ENCODE peak calls at places on chromosomes 1 and 21, in six cellular contexts. One of them, this sample, is unnamed.

GRCh38 chr1:99644302-99645004 is 1.5 kb upstream of the PALMD start:
- DNase-seq in GM13976: no peak
- DNase-seq in CD4-positive, alpha-beta T cell: no peak
- DNase-seq in lower leg skin: no peak
- DNase-seq in left ventricle myocardium inferior: no peak
- DNase-seq in GM06990: no peak
- DNase-seq in this sample: peak; percentile 30

GRCh38 chr1:165424454-165425283 is 20.3 kb downstream of the RXRG start:
- DNase-seq in GM13976: no peak
- DNase-seq in CD4-positive, alpha-beta T cell: no peak
- DNase-seq in lower leg skin: no peak
- DNase-seq in left ventricle myocardium inferior: peak; percentile 33
- DNase-seq in GM06990: no peak
- DNase-seq in this sample: no peak

GRCh38 chr1:205576805-205577761 is 54.7 kb downstream of the ELK4 start:
- DNase-seq in GM13976: no peak
- DNase-seq in CD4-positive, alpha-beta T cell: peak; percentile 16
- DNase-seq in lower leg skin: no peak
- DNase-seq in left ventricle myocardium inferior: no peak
- DNase-seq in GM06990: no peak
- DNase-seq in this sample: no peak

GRCh38 chr1:203126151-203126865 is 1.2 kb upstream of the ADORA1 start:
- DNase-seq in GM13976: no peak
- DNase-seq in CD4-positive, alpha-beta T cell: peak; percentile 21
- DNase-seq in lower leg skin: no peak
- DNase-seq in left ventricle myocardium inferior: no peak
- DNase-seq in GM06990: no peak
- DNase-seq in this sample: peak; percentile 15

GRCh38 chr1:193066606-193067005 is 7.2 kb downstream of the RO60 start:
- DNase-seq in GM13976: no peak
- DNase-seq in CD4-positive, alpha-beta T cell: no peak
- DNase-seq in lower leg skin: no peak
- DNase-seq in left ventricle myocardium inferior: no peak
- DNase-seq in GM06990: no peak
- DNase-seq in this sample: no peak

GRCh38 chr1:47409311-47410085 is 6.6 kb upstream of the FOXE3 start:
- DNase-seq in GM13976: no peak
- DNase-seq in CD4-positive, alpha-beta T cell: no peak
- DNase-seq in lower leg skin: peak; percentile 40
- DNase-seq in left ventricle myocardium inferior: no peak
- DNase-seq in GM06990: no peak
- DNase-seq in this sample: peak; percentile 90

GRCh38 chr1:26408604-26409003 is 2.0 kb upstream of the LIN28A start:
- DNase-seq in GM13976: peak; percentile 80
- DNase-seq in CD4-positive, alpha-beta T cell: peak; percentile 84
- DNase-seq in lower leg skin: peak; percentile 58
- DNase-seq in left ventricle myocardium inferior: peak; percentile 61
- DNase-seq in GM06990: peak; percentile 30
- DNase-seq in this sample: peak; percentile 50

GRCh38 chr1:34050711-34051485 is 114.1 kb downstream of the CSMD2 start:
- DNase-seq in GM13976: no peak
- DNase-seq in CD4-positive, alpha-beta T cell: no peak
- DNase-seq in lower leg skin: no peak
- DNase-seq in left ventricle myocardium inferior: no peak
- DNase-seq in GM06990: no peak
- DNase-seq in this sample: no peak

GRCh38 chr1:21149862-21150432 is 26.8 kb downstream of the EIF4G3 start:
- DNase-seq in GM13976: no peak
- DNase-seq in CD4-positive, alpha-beta T cell: no peak
- DNase-seq in lower leg skin: no peak
- DNase-seq in left ventricle myocardium inferior: no peak
- DNase-seq in GM06990: no peak
- DNase-seq in this sample: peak; percentile 79

GRCh38 chr1:194512957-194513356 is 1326.5 kb upstream of the B3GALT2 start:
- DNase-seq in GM13976: no peak
- DNase-seq in CD4-positive, alpha-beta T cell: no peak
- DNase-seq in lower leg skin: no peak
- DNase-seq in left ventricle myocardium inferior: no peak
- DNase-seq in GM06990: no peak
- DNase-seq in this sample: no peak

GRCh38 chr1:224502459-224503160 is 68.0 kb upstream of the WDR26 start:
- DNase-seq in GM13976: no peak
- DNase-seq in CD4-positive, alpha-beta T cell: no peak
- DNase-seq in lower leg skin: no peak
- DNase-seq in left ventricle myocardium inferior: no peak
- DNase-seq in GM06990: no peak
- DNase-seq in this sample: peak; percentile 46

GRCh38 chr1:224504642-224505041 is 70.0 kb upstream of the WDR26 start:
- DNase-seq in GM13976: no peak
- DNase-seq in CD4-positive, alpha-beta T cell: no peak
- DNase-seq in lower leg skin: no peak
- DNase-seq in left ventricle myocardium inferior: no peak
- DNase-seq in GM06990: no peak
- DNase-seq in this sample: no peak

GRCh38 chr1:224505454-224506093 is 71.0 kb upstream of the WDR26 start:
- DNase-seq in GM13976: no peak
- DNase-seq in CD4-positive, alpha-beta T cell: no peak
- DNase-seq in lower leg skin: no peak
- DNase-seq in left ventricle myocardium inferior: no peak
- DNase-seq in GM06990: no peak
- DNase-seq in this sample: no peak

GRCh38 chr1:224501836-224502235 is 67.2 kb upstream of the WDR26 start:
- DNase-seq in GM13976: no peak
- DNase-seq in CD4-positive, alpha-beta T cell: no peak
- DNase-seq in lower leg skin: no peak
- DNase-seq in left ventricle myocardium inferior: no peak
- DNase-seq in GM06990: no peak
- DNase-seq in this sample: no peak

GRCh38 chr1:224503161-224504118 is 68.8 kb upstream of the WDR26 start:
- DNase-seq in GM13976: peak; percentile 90
- DNase-seq in CD4-positive, alpha-beta T cell: no peak
- DNase-seq in lower leg skin: peak; percentile 93
- DNase-seq in left ventricle myocardium inferior: peak; percentile 94
- DNase-seq in GM06990: peak; percentile 80
- DNase-seq in this sample: peak; percentile 96
- TF ChIP-seq CTCF in GM13976: no peak
- TF ChIP-seq CTCF in CD4-positive, alpha-beta T cell: no peak
- TF ChIP-seq CTCF in lower leg skin: no peak
- TF ChIP-seq CTCF in left ventricle myocardium inferior: peak; percentile 47
- TF ChIP-seq CTCF in GM06990: peak; percentile 39
- TF ChIP-seq CTCF in this sample: peak; percentile 3

GRCh38 chr1:66084442-66084841 is 291.7 kb downstream of the PDE4B start:
- DNase-seq in GM13976: no peak
- DNase-seq in CD4-positive, alpha-beta T cell: no peak
- DNase-seq in lower leg skin: no peak
- DNase-seq in left ventricle myocardium inferior: no peak
- DNase-seq in GM06990: no peak
- DNase-seq in this sample: no peak
- TF ChIP-seq CTCF in GM13976: no peak
- TF ChIP-seq CTCF in CD4-positive, alpha-beta T cell: no peak
- TF ChIP-seq CTCF in lower leg skin: no peak
- TF ChIP-seq CTCF in left ventricle myocardium inferior: no peak
- TF ChIP-seq CTCF in GM06990: no peak
- TF ChIP-seq CTCF in this sample: no peak

DNA sequence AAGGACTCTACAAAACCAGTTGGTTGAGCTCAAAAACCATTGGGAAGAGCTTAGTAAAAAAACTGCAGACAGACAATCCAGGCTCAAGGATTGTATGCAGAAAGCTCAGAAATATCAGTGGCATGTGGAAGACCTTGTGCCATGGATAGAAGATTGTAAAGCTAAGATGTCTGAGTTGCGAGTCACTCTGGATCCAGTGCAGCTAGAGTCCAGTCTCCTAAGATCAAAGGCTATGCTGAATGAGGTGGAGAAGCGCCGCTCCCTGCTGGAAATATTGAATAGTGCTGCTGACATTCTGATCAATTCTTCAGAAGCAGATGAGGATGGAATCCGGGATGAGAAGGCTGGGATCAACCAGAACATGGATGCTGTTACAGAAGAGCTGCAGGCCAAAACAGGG is 104.0 kb upstream of the BMP8A start:
- DNase-seq in GM13976: no peak
- DNase-seq in CD4-positive, alpha-beta T cell: no peak
- DNase-seq in lower leg skin: no peak
- DNase-seq in left ventricle myocardium inferior: no peak
- DNase-seq in GM06990: no peak
- DNase-seq in this sample: peak; percentile 46
- TF ChIP-seq CTCF in GM13976: no peak
- TF ChIP-seq CTCF in CD4-positive, alpha-beta T cell: no peak
- TF ChIP-seq CTCF in lower leg skin: no peak
- TF ChIP-seq CTCF in left ventricle myocardium inferior: no peak
- TF ChIP-seq CTCF in GM06990: no peak
- TF ChIP-seq CTCF in this sample: peak; percentile 11

DNA sequence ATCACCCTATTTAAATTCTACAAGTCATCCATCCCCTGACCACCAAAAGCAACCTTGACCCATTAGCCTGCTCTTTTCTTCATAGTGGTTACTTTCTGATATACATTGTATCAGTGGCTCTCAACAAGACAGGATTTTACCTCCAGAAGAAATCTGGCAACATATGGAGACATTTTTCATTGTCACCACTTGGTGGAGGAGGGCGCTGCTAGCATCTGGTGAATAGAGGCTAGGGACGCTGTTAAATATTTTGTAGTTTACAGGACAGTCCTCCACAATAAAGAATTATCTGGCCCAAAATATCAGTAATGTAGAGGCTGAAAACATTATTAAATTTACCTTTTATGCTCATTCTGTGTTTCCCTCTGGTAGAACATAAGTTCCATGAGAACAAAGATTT is 6.1 kb downstream of the HSPA13 start:
- DNase-seq in GM13976: no peak
- DNase-seq in CD4-positive, alpha-beta T cell: no peak
- DNase-seq in lower leg skin: no peak
- DNase-seq in left ventricle myocardium inferior: no peak
- DNase-seq in GM06990: no peak
- DNase-seq in this sample: no peak
- TF ChIP-seq CTCF in GM13976: no peak
- TF ChIP-seq CTCF in CD4-positive, alpha-beta T cell: no peak
- TF ChIP-seq CTCF in lower leg skin: no peak
- TF ChIP-seq CTCF in left ventricle myocardium inferior: no peak
- TF ChIP-seq CTCF in GM06990: no peak
- TF ChIP-seq CTCF in this sample: no peak

GRCh38 chr21:42670884-42671283 is 17.5 kb downstream of the PDE9A start:
- DNase-seq in GM13976: no peak
- DNase-seq in CD4-positive, alpha-beta T cell: no peak
- DNase-seq in lower leg skin: no peak
- DNase-seq in left ventricle myocardium inferior: no peak
- DNase-seq in GM06990: no peak
- DNase-seq in this sample: no peak

GRCh38 chr21:42674351-42674940 is 21.0 kb downstream of the PDE9A start:
- DNase-seq in GM13976: no peak
- DNase-seq in CD4-positive, alpha-beta T cell: no peak
- DNase-seq in lower leg skin: no peak
- DNase-seq in left ventricle myocardium inferior: peak; percentile 75
- DNase-seq in GM06990: no peak
- DNase-seq in this sample: no peak

GRCh38 chr21:42673633-42674328 is 20.4 kb downstream of the PDE9A start:
- DNase-seq in GM13976: no peak
- DNase-seq in CD4-positive, alpha-beta T cell: no peak
- DNase-seq in lower leg skin: no peak
- DNase-seq in left ventricle myocardium inferior: no peak
- DNase-seq in GM06990: no peak
- DNase-seq in this sample: no peak

GRCh38 chr21:42671778-42672593 is 18.6 kb downstream of the PDE9A start:
- DNase-seq in GM13976: no peak
- DNase-seq in CD4-positive, alpha-beta T cell: no peak
- DNase-seq in lower leg skin: no peak
- DNase-seq in left ventricle myocardium inferior: no peak
- DNase-seq in GM06990: no peak
- DNase-seq in this sample: peak; percentile 57

GRCh38 chr21:42672699-42673458 is 19.5 kb downstream of the PDE9A start:
- DNase-seq in GM13976: no peak
- DNase-seq in CD4-positive, alpha-beta T cell: no peak
- DNase-seq in lower leg skin: no peak
- DNase-seq in left ventricle myocardium inferior: no peak
- DNase-seq in GM06990: no peak
- DNase-seq in this sample: peak; percentile 78
- TF ChIP-seq CTCF in GM13976: no peak
- TF ChIP-seq CTCF in CD4-positive, alpha-beta T cell: no peak
- TF ChIP-seq CTCF in lower leg skin: no peak
- TF ChIP-seq CTCF in left ventricle myocardium inferior: no peak
- TF ChIP-seq CTCF in GM06990: no peak
- TF ChIP-seq CTCF in this sample: no peak

GRCh38 chr1:151947140-151947539 is 37.8 kb upstream of the THEM4 start:
- DNase-seq in GM13976: no peak
- DNase-seq in CD4-positive, alpha-beta T cell: no peak
- DNase-seq in lower leg skin: no peak
- DNase-seq in left ventricle myocardium inferior: no peak
- DNase-seq in GM06990: no peak
- DNase-seq in this sample: peak; percentile 81
- TF ChIP-seq CTCF in GM13976: no peak
- TF ChIP-seq CTCF in CD4-positive, alpha-beta T cell: no peak
- TF ChIP-seq CTCF in lower leg skin: no peak
- TF ChIP-seq CTCF in left ventricle myocardium inferior: no peak
- TF ChIP-seq CTCF in GM06990: no peak
- TF ChIP-seq CTCF in this sample: no peak

GRCh38 chr21:20030390-20030789 is 967.8 kb upstream of the NCAM2 start:
- DNase-seq in GM13976: no peak
- DNase-seq in CD4-positive, alpha-beta T cell: no peak
- DNase-seq in lower leg skin: no peak
- DNase-seq in left ventricle myocardium inferior: peak; percentile 25
- DNase-seq in GM06990: no peak
- DNase-seq in this sample: no peak
- TF ChIP-seq CTCF in GM13976: no peak
- TF ChIP-seq CTCF in CD4-positive, alpha-beta T cell: no peak
- TF ChIP-seq CTCF in lower leg skin: no peak
- TF ChIP-seq CTCF in left ventricle myocardium inferior: no peak
- TF ChIP-seq CTCF in GM06990: no peak
- TF ChIP-seq CTCF in this sample: no peak

DNA sequence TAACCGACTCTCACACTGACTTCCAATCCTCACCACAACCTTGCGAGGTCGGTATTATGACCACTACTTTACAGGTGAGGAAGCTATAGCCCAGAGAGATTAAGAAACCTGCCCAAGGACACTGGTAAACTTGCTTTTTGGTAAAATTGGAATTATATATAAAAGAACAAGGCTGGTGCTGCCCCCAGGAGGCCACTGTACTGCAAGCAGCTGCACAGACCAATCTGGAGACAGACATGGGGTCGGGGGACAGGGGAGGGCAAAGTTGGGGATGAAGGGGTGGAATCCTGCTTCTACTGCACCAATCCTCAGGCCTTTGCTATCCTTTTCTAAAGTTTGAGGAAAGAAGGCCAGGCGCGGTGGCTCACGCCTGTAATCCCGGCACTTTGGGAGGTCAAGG is 280.8 kb downstream of the SPATA17 start:
- DNase-seq in GM13976: no peak
- DNase-seq in CD4-positive, alpha-beta T cell: no peak
- DNase-seq in lower leg skin: no peak
- DNase-seq in left ventricle myocardium inferior: no peak
- DNase-seq in GM06990: no peak
- DNase-seq in this sample: no peak
- TF ChIP-seq CTCF in GM13976: no peak
- TF ChIP-seq CTCF in CD4-positive, alpha-beta T cell: no peak
- TF ChIP-seq CTCF in lower leg skin: no peak
- TF ChIP-seq CTCF in left ventricle myocardium inferior: no peak
- TF ChIP-seq CTCF in GM06990: peak; percentile 15
- TF ChIP-seq CTCF in this sample: no peak

GRCh38 chr1:110165761-110166231 is 15.5 kb downstream of the SLC6A17 start:
- DNase-seq in GM13976: no peak
- DNase-seq in CD4-positive, alpha-beta T cell: no peak
- DNase-seq in lower leg skin: no peak
- DNase-seq in left ventricle myocardium inferior: no peak
- DNase-seq in GM06990: no peak
- DNase-seq in this sample: no peak
- TF ChIP-seq CTCF in GM13976: no peak
- TF ChIP-seq CTCF in CD4-positive, alpha-beta T cell: no peak
- TF ChIP-seq CTCF in lower leg skin: no peak
- TF ChIP-seq CTCF in left ventricle myocardium inferior: no peak
- TF ChIP-seq CTCF in GM06990: no peak
- TF ChIP-seq CTCF in this sample: no peak

GRCh38 chr1:153506386-153506785 is 29.4 kb downstream of the S100A6 start:
- DNase-seq in GM13976: no peak
- DNase-seq in CD4-positive, alpha-beta T cell: no peak
- DNase-seq in lower leg skin: no peak
- DNase-seq in left ventricle myocardium inferior: no peak
- DNase-seq in GM06990: no peak
- DNase-seq in this sample: no peak
- TF ChIP-seq CTCF in GM13976: no peak
- TF ChIP-seq CTCF in CD4-positive, alpha-beta T cell: no peak
- TF ChIP-seq CTCF in lower leg skin: no peak
- TF ChIP-seq CTCF in left ventricle myocardium inferior: no peak
- TF ChIP-seq CTCF in GM06990: no peak
- TF ChIP-seq CTCF in this sample: no peak

This sample was measured in bronchial epithelial cell.